ENCODE peak calls at places on chromosomes 13 and 19, in six cellular contexts. X, O, B, Z, V and P are unnamed samples.

GRCh38 chr13:31225180-31225579 is 25.4 kb downstream of the B3GLCT start:
- DNase-seq in X (no peak), O (no peak), B (no peak), Z (no peak), V (no peak), P (no peak)

GRCh38 chr19:18057557-18057956 is 29.2 kb downstream of the IL12RB1 start:
- DNase-seq in X (peak), O (no peak), B (no peak), Z (peak), V (no peak), P (no peak)

GRCh38 chr13:28530729-28531194 is 35.8 kb upstream of the FLT1 start:
- DNase-seq in X (no peak), O (no peak), B (no peak), Z (peak), V (no peak), P (no peak)

GRCh38 chr13:106680796-106681482 is 113.0 kb upstream of the ARGLU1 start:
- DNase-seq in X (no peak), O (peak), B (no peak), Z (no peak), V (no peak), P (no peak)

GRCh38 chr19:43674630-43674982 is 4.6 kb upstream of the PLAUR start:
- DNase-seq in X (no peak), O (no peak), B (no peak), Z (peak), V (peak), P (no peak)

GRCh38 chr19:58038688-58039204 is 4.9 kb downstream of the ZSCAN1 start:
- DNase-seq in X (no peak), O (peak), B (no peak), Z (no peak), V (no peak), P (no peak)

GRCh38 chr13:28322256-28322895 is 172.6 kb downstream of the FLT1 start:
- DNase-seq in X (no peak), O (no peak), B (no peak), Z (peak), V (no peak), P (no peak)

GRCh38 chr19:35353635-35354034 is 4.6 kb upstream of the FFAR3 start:
- DNase-seq in X (no peak), O (no peak), B (no peak), Z (peak), V (no peak), P (no peak)

GRCh38 chr19:6730153-6730804 is 7.1 kb downstream of the GPR108 start:
- DNase-seq in X (no peak), O (peak), B (no peak), Z (peak), V (peak), P (no peak)

GRCh38 chr19:17026041-17026658 is 460 bp downstream of the CPAMD8 start:
- DNase-seq in X (no peak), O (peak), B (no peak), Z (peak), V (no peak), P (no peak)

GRCh38 chr19:17394891-17395415 is 957 bp upstream of the CCDC194 start:
- DNase-seq in X (peak), O (peak), B (no peak), Z (peak), V (peak), P (no peak)

GRCh38 chr19:34236035-34236793 is 18.1 kb upstream of the GARRE1 start:
- DNase-seq in X (no peak), O (no peak), B (no peak), Z (peak), V (no peak), P (no peak)

GRCh38 chr19:37565370-37565669 is 29.3 kb downstream of the ZNF571 start:
- DNase-seq in X (no peak), O (no peak), B (no peak), Z (no peak), V (no peak), P (no peak)

GRCh38 chr13:113875429-113875815 is 11.5 kb upstream of the GAS6 start:
- DNase-seq in X (no peak), O (no peak), B (no peak), Z (no peak), V (no peak), P (no peak)

GRCh38 chr19:30226464-30227070 is 145.6 kb upstream of the ZNF536 start:
- DNase-seq in X (no peak), O (peak), B (no peak), Z (no peak), V (no peak), P (no peak)

GRCh38 chr19:30223866-30224688 is 148.1 kb upstream of the ZNF536 start:
- DNase-seq in X (no peak), O (no peak), B (no peak), Z (no peak), V (no peak), P (no peak)

GRCh38 chr19:30227071-30227621 is 145.0 kb upstream of the ZNF536 start:
- DNase-seq in X (no peak), O (peak), B (no peak), Z (no peak), V (no peak), P (no peak)

GRCh38 chr19:30224689-30225606 is 147.2 kb upstream of the ZNF536 start:
- DNase-seq in X (no peak), O (peak), B (no peak), Z (no peak), V (no peak), P (no peak)

DNA sequence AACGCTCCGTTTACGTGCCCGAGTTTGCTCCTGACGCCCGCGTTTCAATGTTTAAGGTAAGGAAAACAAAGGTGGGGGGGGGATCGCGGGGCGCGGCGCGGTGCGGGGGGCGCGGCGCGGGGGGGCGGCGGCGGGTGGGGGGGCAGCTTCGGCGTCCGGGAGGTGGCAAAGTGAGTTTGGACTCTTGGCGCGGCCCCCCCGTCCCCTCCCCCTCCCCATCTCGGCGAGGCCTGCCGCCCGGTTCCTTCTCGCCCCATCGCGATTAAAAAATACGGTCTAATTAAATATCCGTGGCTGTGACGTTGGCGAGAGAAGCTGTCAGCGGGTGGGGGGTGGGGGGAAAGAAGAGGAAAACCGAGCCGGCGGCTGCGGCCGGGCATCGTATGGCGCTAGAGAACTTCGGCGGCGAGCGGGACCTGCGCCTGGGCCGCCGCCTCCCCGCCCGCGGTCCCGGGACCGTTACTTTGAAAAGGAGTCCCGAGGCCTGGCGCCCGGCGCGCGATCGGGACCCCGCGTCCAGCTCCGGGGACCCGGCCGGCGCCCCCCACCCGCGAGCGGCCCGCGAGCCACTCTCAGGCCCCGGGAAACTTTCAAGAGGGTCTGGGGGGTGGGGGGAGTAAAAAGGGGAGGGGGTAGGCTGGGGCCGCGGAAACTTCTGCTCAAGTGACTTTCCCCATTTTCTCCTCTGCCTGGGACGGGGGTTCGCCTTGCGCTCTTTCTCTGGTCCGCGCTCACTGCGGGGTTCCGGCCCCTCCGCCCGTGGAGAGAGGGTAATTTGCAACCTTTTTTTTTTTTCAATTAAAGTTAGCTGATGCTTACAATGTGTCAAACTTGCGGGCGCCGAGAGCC is 146.3 kb upstream of the ZNF536 start:
- DNase-seq in X (no peak), O (peak), B (no peak), Z (no peak), V (no peak), P (no peak)
- H3K4me3 ChIP-seq in X (peak), O (peak), B (peak), Z (no peak), V (no peak), P (peak)

GRCh38 chr13:80361883-80362327 is 21.0 kb upstream of the SPRY2 start:
- DNase-seq in X (no peak), O (peak), B (no peak), Z (no peak), V (peak), P (no peak)
- H3K4me3 ChIP-seq in X (no peak), O (no peak), B (no peak), Z (no peak), V (no peak), P (no peak)

GRCh38 chr19:38737297-38737865 is 6.9 kb downstream of the CAPN12 start:
- DNase-seq in X (no peak), O (no peak), B (no peak), Z (no peak), V (no peak), P (no peak)
- H3K4me3 ChIP-seq in X (no peak), O (peak), B (peak), Z (no peak), V (no peak), P (no peak)

GRCh38 chr19:45599286-45599685 is 2.7 kb downstream of the GPR4 start:
- DNase-seq in X (no peak), O (no peak), B (no peak), Z (no peak), V (no peak), P (no peak)
- H3K4me3 ChIP-seq in X (peak), O (peak), B (no peak), Z (no peak), V (no peak), P (no peak)

GRCh38 chr13:108325863-108326262 is 56.3 kb downstream of the TNFSF13B start:
- DNase-seq in X (no peak), O (no peak), B (no peak), Z (no peak), V (no peak), P (no peak)

GRCh38 chr13:108326318-108326717 is 56.8 kb downstream of the TNFSF13B start:
- DNase-seq in X (no peak), O (peak), B (no peak), Z (peak), V (peak), P (no peak)

GRCh38 chr13:108322206-108322824 is 52.8 kb downstream of the TNFSF13B start:
- DNase-seq in X (no peak), O (peak), B (peak), Z (peak), V (peak), P (peak)
- H3K4me3 ChIP-seq in X (no peak), O (no peak), B (no peak), Z (no peak), V (no peak), P (no peak)

GRCh38 chr19:4909897-4910593 is 744 bp downstream of the UHRF1 start:
- DNase-seq in X (peak), O (peak), B (peak), Z (peak), V (peak), P (no peak)
- H3K4me3 ChIP-seq in X (peak), O (peak), B (peak), Z (peak), V (peak), P (peak)

DNA sequence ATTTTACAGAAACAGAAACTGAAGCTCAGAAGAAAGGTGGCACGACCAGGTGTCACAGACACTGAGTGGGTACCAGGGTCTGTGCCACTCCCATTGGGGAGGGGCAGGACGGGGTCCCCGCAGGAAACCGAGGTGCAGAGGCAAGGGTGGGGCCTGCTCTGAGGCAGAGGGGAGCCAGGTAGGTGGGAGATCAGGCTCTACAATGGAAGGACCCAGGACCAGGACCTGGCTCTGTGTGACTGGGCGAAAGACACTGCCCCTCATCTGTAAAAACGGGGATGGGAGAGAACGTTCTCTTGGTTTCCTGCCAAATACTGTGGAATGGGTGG is 2.8 kb downstream of the PTGIR start:
- DNase-seq in X (peak), O (no peak), B (no peak), Z (no peak), V (no peak), P (no peak)
- H3K4me3 ChIP-seq in X (peak), O (no peak), B (no peak), Z (no peak), V (no peak), P (no peak)